ENCODE peak calls at places on chromosome 18, in ten cellular contexts. One of them, this sample, is unnamed.

GRCh38 chr18:12657849-12658829 is at the start of gene SPIRE1:
- DNase-seq in MM.1S: peak; percentile 38
- DNase-seq in colonic mucosa: peak; percentile 68
- DNase-seq in SK-N-SH: peak; percentile 93
- DNase-seq in body of pancreas: peak; percentile 80
- DNase-seq in HL-60: no peak
- DNase-seq in IMR-90: peak; percentile 52
- DNase-seq in AG04450: no peak
- DNase-seq in brain microvascular endothelial cell: peak; percentile 45
- DNase-seq in left lung: peak; percentile 81
- DNase-seq in this sample: peak; percentile 59

GRCh38 chr18:70397259-70397925 is 108.5 kb downstream of the SOCS6 start:
- DNase-seq in MM.1S: no peak
- DNase-seq in colonic mucosa: no peak
- DNase-seq in SK-N-SH: no peak
- DNase-seq in body of pancreas: no peak
- DNase-seq in HL-60: no peak
- DNase-seq in IMR-90: peak; percentile 44
- DNase-seq in AG04450: no peak
- DNase-seq in brain microvascular endothelial cell: no peak
- DNase-seq in left lung: no peak
- DNase-seq in this sample: no peak

GRCh38 chr18:13303761-13304364 is 85.3 kb downstream of the LDLRAD4 start:
- DNase-seq in MM.1S: no peak
- DNase-seq in colonic mucosa: no peak
- DNase-seq in SK-N-SH: no peak
- DNase-seq in body of pancreas: no peak
- DNase-seq in HL-60: no peak
- DNase-seq in IMR-90: no peak
- DNase-seq in AG04450: no peak
- DNase-seq in brain microvascular endothelial cell: no peak
- DNase-seq in left lung: no peak
- DNase-seq in this sample: no peak

GRCh38 chr18:22074343-22075070 is 94.9 kb upstream of the GATA6 start:
- DNase-seq in MM.1S: no peak
- DNase-seq in colonic mucosa: no peak
- DNase-seq in SK-N-SH: no peak
- DNase-seq in body of pancreas: no peak
- DNase-seq in HL-60: no peak
- DNase-seq in IMR-90: no peak
- DNase-seq in AG04450: no peak
- DNase-seq in brain microvascular endothelial cell: no peak
- DNase-seq in left lung: no peak
- DNase-seq in this sample: no peak

GRCh38 chr18:38115201-38115600 is 549.6 kb upstream of the CELF4 start:
- DNase-seq in MM.1S: no peak
- DNase-seq in colonic mucosa: no peak
- DNase-seq in SK-N-SH: no peak
- DNase-seq in body of pancreas: no peak
- DNase-seq in HL-60: no peak
- DNase-seq in IMR-90: no peak
- DNase-seq in AG04450: no peak
- DNase-seq in brain microvascular endothelial cell: peak; percentile 7
- DNase-seq in left lung: no peak
- DNase-seq in this sample: no peak

GRCh38 chr18:63540131-63540530 is 2.0 kb upstream of the SERPINB12 start:
- DNase-seq in MM.1S: no peak
- DNase-seq in colonic mucosa: no peak
- DNase-seq in SK-N-SH: no peak
- DNase-seq in body of pancreas: no peak
- DNase-seq in HL-60: no peak
- DNase-seq in IMR-90: peak; percentile 46
- DNase-seq in AG04450: no peak
- DNase-seq in brain microvascular endothelial cell: peak; percentile 20
- DNase-seq in left lung: no peak
- DNase-seq in this sample: peak; percentile 44

GRCh38 chr18:5895886-5896740 is 791 bp upstream of the TMEM200C start:
- DNase-seq in MM.1S: no peak
- DNase-seq in colonic mucosa: no peak
- DNase-seq in SK-N-SH: peak; percentile 72
- DNase-seq in body of pancreas: peak; percentile 27
- DNase-seq in HL-60: no peak
- DNase-seq in IMR-90: peak; percentile 74
- DNase-seq in AG04450: no peak
- DNase-seq in brain microvascular endothelial cell: no peak
- DNase-seq in left lung: peak; percentile 39
- DNase-seq in this sample: peak; percentile 77

GRCh38 chr18:57497372-57498294 is 62.5 kb downstream of the ONECUT2 start:
- DNase-seq in MM.1S: no peak
- DNase-seq in colonic mucosa: no peak
- DNase-seq in SK-N-SH: no peak
- DNase-seq in body of pancreas: no peak
- DNase-seq in HL-60: no peak
- DNase-seq in IMR-90: peak; percentile 24
- DNase-seq in AG04450: no peak
- DNase-seq in brain microvascular endothelial cell: no peak
- DNase-seq in left lung: no peak
- DNase-seq in this sample: peak; percentile 18

GRCh38 chr18:55509631-55510372 is 78.2 kb downstream of the TCF4 start:
- DNase-seq in MM.1S: peak; percentile 16
- DNase-seq in colonic mucosa: no peak
- DNase-seq in SK-N-SH: no peak
- DNase-seq in body of pancreas: no peak
- DNase-seq in HL-60: no peak
- DNase-seq in IMR-90: peak; percentile 95
- DNase-seq in AG04450: peak; percentile 23
- DNase-seq in brain microvascular endothelial cell: peak; percentile 93
- DNase-seq in left lung: no peak
- DNase-seq in this sample: peak; percentile 92

GRCh38 chr18:59423251-59423650 is 64.2 kb upstream of the LMAN1 start:
- DNase-seq in MM.1S: no peak
- DNase-seq in colonic mucosa: no peak
- DNase-seq in SK-N-SH: no peak
- DNase-seq in body of pancreas: peak; percentile 19
- DNase-seq in HL-60: no peak
- DNase-seq in IMR-90: peak; percentile 60
- DNase-seq in AG04450: no peak
- DNase-seq in brain microvascular endothelial cell: no peak
- DNase-seq in left lung: no peak
- DNase-seq in this sample: no peak

GRCh38 chr18:59597049-59597448 is 100.2 kb downstream of the CCBE1 start:
- DNase-seq in MM.1S: no peak
- DNase-seq in colonic mucosa: no peak
- DNase-seq in SK-N-SH: no peak
- DNase-seq in body of pancreas: no peak
- DNase-seq in HL-60: no peak
- DNase-seq in IMR-90: no peak
- DNase-seq in AG04450: no peak
- DNase-seq in brain microvascular endothelial cell: no peak
- DNase-seq in left lung: no peak
- DNase-seq in this sample: no peak

GRCh38 chr18:77481541-77481940 is 231.9 kb downstream of the GALR1 start:
- DNase-seq in MM.1S: no peak
- DNase-seq in colonic mucosa: no peak
- DNase-seq in SK-N-SH: no peak
- DNase-seq in body of pancreas: no peak
- DNase-seq in HL-60: no peak
- DNase-seq in IMR-90: no peak
- DNase-seq in AG04450: no peak
- DNase-seq in brain microvascular endothelial cell: no peak
- DNase-seq in left lung: no peak
- DNase-seq in this sample: peak; percentile 64

GRCh38 chr18:77479047-77479446 is 229.4 kb downstream of the GALR1 start:
- DNase-seq in MM.1S: no peak
- DNase-seq in colonic mucosa: no peak
- DNase-seq in SK-N-SH: no peak
- DNase-seq in body of pancreas: no peak
- DNase-seq in HL-60: no peak
- DNase-seq in IMR-90: no peak
- DNase-seq in AG04450: no peak
- DNase-seq in brain microvascular endothelial cell: no peak
- DNase-seq in left lung: no peak
- DNase-seq in this sample: no peak

GRCh38 chr18:77482190-77482928 is 232.7 kb downstream of the GALR1 start:
- DNase-seq in MM.1S: no peak
- DNase-seq in colonic mucosa: no peak
- DNase-seq in SK-N-SH: no peak
- DNase-seq in body of pancreas: no peak
- DNase-seq in HL-60: no peak
- DNase-seq in IMR-90: no peak
- DNase-seq in AG04450: no peak
- DNase-seq in brain microvascular endothelial cell: peak; percentile 14
- DNase-seq in left lung: no peak
- DNase-seq in this sample: peak; percentile 16

GRCh38 chr18:77478619-77479018 is 229.0 kb downstream of the GALR1 start:
- DNase-seq in MM.1S: peak; percentile 46
- DNase-seq in colonic mucosa: peak; percentile 29
- DNase-seq in SK-N-SH: peak; percentile 5
- DNase-seq in body of pancreas: peak; percentile 57
- DNase-seq in HL-60: peak; percentile 25
- DNase-seq in IMR-90: no peak
- DNase-seq in AG04450: no peak
- DNase-seq in brain microvascular endothelial cell: peak; percentile 52
- DNase-seq in left lung: no peak
- DNase-seq in this sample: peak; percentile 29
- TF ChIP-seq CTCF in MM.1S: peak; percentile 52
- TF ChIP-seq CTCF in colonic mucosa: no peak
- TF ChIP-seq CTCF in SK-N-SH: no peak
- TF ChIP-seq CTCF in body of pancreas: peak; percentile 40
- TF ChIP-seq CTCF in HL-60: peak; percentile 40
- TF ChIP-seq CTCF in IMR-90: no peak
- TF ChIP-seq CTCF in AG04450: no peak
- TF ChIP-seq CTCF in brain microvascular endothelial cell: peak; percentile 43
- TF ChIP-seq CTCF in left lung: no peak
- TF ChIP-seq CTCF in this sample: no peak

GRCh38 chr18:79246309-79247108 is 149.2 kb upstream of the NFATC1 start:
- DNase-seq in MM.1S: peak; percentile 55
- DNase-seq in colonic mucosa: peak; percentile 57
- DNase-seq in SK-N-SH: peak; percentile 89
- DNase-seq in body of pancreas: peak; percentile 76
- DNase-seq in HL-60: peak; percentile 44
- DNase-seq in IMR-90: peak; percentile 73
- DNase-seq in AG04450: peak; percentile 15
- DNase-seq in brain microvascular endothelial cell: peak; percentile 72
- DNase-seq in left lung: peak; percentile 58
- DNase-seq in this sample: peak; percentile 77

GRCh38 chr18:79245517-79246001 is 150.2 kb upstream of the NFATC1 start:
- DNase-seq in MM.1S: no peak
- DNase-seq in colonic mucosa: no peak
- DNase-seq in SK-N-SH: no peak
- DNase-seq in body of pancreas: no peak
- DNase-seq in HL-60: no peak
- DNase-seq in IMR-90: no peak
- DNase-seq in AG04450: no peak
- DNase-seq in brain microvascular endothelial cell: no peak
- DNase-seq in left lung: no peak
- DNase-seq in this sample: no peak

GRCh38 chr18:79242246-79242645 is 153.5 kb upstream of the NFATC1 start:
- DNase-seq in MM.1S: no peak
- DNase-seq in colonic mucosa: no peak
- DNase-seq in SK-N-SH: no peak
- DNase-seq in body of pancreas: no peak
- DNase-seq in HL-60: no peak
- DNase-seq in IMR-90: peak; percentile 4
- DNase-seq in AG04450: no peak
- DNase-seq in brain microvascular endothelial cell: no peak
- DNase-seq in left lung: no peak
- DNase-seq in this sample: no peak

GRCh38 chr18:79241755-79242154 is 154.0 kb upstream of the NFATC1 start:
- DNase-seq in MM.1S: no peak
- DNase-seq in colonic mucosa: no peak
- DNase-seq in SK-N-SH: peak; percentile 59
- DNase-seq in body of pancreas: no peak
- DNase-seq in HL-60: no peak
- DNase-seq in IMR-90: no peak
- DNase-seq in AG04450: no peak
- DNase-seq in brain microvascular endothelial cell: no peak
- DNase-seq in left lung: no peak
- DNase-seq in this sample: no peak
- H3K4me3 ChIP-seq in MM.1S: no peak overlapping the region
- H3K4me3 ChIP-seq in colonic mucosa: no peak overlapping the region
- H3K4me3 ChIP-seq in SK-N-SH: no peak overlapping the region
- H3K4me3 ChIP-seq in body of pancreas: no peak overlapping the region
- H3K4me3 ChIP-seq in HL-60: no peak overlapping the region
- H3K4me3 ChIP-seq in IMR-90: no peak overlapping the region
- H3K4me3 ChIP-seq in AG04450: no peak overlapping the region
- H3K4me3 ChIP-seq in brain microvascular endothelial cell: no peak overlapping the region
- H3K4me3 ChIP-seq in left lung: no peak overlapping the region
- H3K4me3 ChIP-seq in this sample: no peak overlapping the region

GRCh38 chr18:66621816-66622576 is 18.1 kb upstream of the CDH19 start:
- DNase-seq in MM.1S: no peak
- DNase-seq in colonic mucosa: no peak
- DNase-seq in SK-N-SH: no peak
- DNase-seq in body of pancreas: no peak
- DNase-seq in HL-60: no peak
- DNase-seq in IMR-90: no peak
- DNase-seq in AG04450: no peak
- DNase-seq in brain microvascular endothelial cell: no peak
- DNase-seq in left lung: no peak
- DNase-seq in this sample: no peak

GRCh38 chr18:66616523-66616983 is 12.7 kb upstream of the CDH19 start:
- DNase-seq in MM.1S: peak; percentile 24
- DNase-seq in colonic mucosa: peak; percentile 17
- DNase-seq in SK-N-SH: peak; percentile 3
- DNase-seq in body of pancreas: no peak
- DNase-seq in HL-60: no peak
- DNase-seq in IMR-90: no peak
- DNase-seq in AG04450: no peak
- DNase-seq in brain microvascular endothelial cell: no peak
- DNase-seq in left lung: no peak
- DNase-seq in this sample: no peak
- TF ChIP-seq CTCF in MM.1S: peak; percentile 51
- TF ChIP-seq CTCF in colonic mucosa: no peak
- TF ChIP-seq CTCF in SK-N-SH: peak; percentile 59
- TF ChIP-seq CTCF in body of pancreas: no peak
- TF ChIP-seq CTCF in HL-60: peak; percentile 43
- TF ChIP-seq CTCF in IMR-90: no peak
- TF ChIP-seq CTCF in AG04450: no peak
- TF ChIP-seq CTCF in brain microvascular endothelial cell: peak; percentile 79
- TF ChIP-seq CTCF in left lung: peak; percentile 16
- TF ChIP-seq CTCF in this sample: peak; percentile 55

GRCh38 chr18:7608174-7608550 is 41.0 kb downstream of the PTPRM start:
- DNase-seq in MM.1S: no peak
- DNase-seq in colonic mucosa: no peak
- DNase-seq in SK-N-SH: no peak
- DNase-seq in body of pancreas: no peak
- DNase-seq in HL-60: no peak
- DNase-seq in IMR-90: peak; percentile 16
- DNase-seq in AG04450: no peak
- DNase-seq in brain microvascular endothelial cell: no peak
- DNase-seq in left lung: no peak
- DNase-seq in this sample: peak; percentile 40
- H3K4me3 ChIP-seq in MM.1S: no peak overlapping the region
- H3K4me3 ChIP-seq in colonic mucosa: no peak overlapping the region
- H3K4me3 ChIP-seq in SK-N-SH: no peak overlapping the region
- H3K4me3 ChIP-seq in body of pancreas: no peak overlapping the region
- H3K4me3 ChIP-seq in HL-60: no peak overlapping the region
- H3K4me3 ChIP-seq in IMR-90: no peak overlapping the region
- H3K4me3 ChIP-seq in AG04450: no peak overlapping the region
- H3K4me3 ChIP-seq in brain microvascular endothelial cell: no peak overlapping the region
- H3K4me3 ChIP-seq in left lung: no peak overlapping the region
- H3K4me3 ChIP-seq in this sample: no peak overlapping the region

GRCh38 chr18:74152906-74153305 is 4.6 kb downstream of the TIMM21 start:
- DNase-seq in MM.1S: no peak
- DNase-seq in colonic mucosa: no peak
- DNase-seq in SK-N-SH: no peak
- DNase-seq in body of pancreas: no peak
- DNase-seq in HL-60: no peak
- DNase-seq in IMR-90: no peak
- DNase-seq in AG04450: no peak
- DNase-seq in brain microvascular endothelial cell: no peak
- DNase-seq in left lung: no peak
- DNase-seq in this sample: no peak
- TF ChIP-seq CTCF in MM.1S: no peak
- TF ChIP-seq CTCF in colonic mucosa: no peak
- TF ChIP-seq CTCF in SK-N-SH: peak; percentile 37
- TF ChIP-seq CTCF in body of pancreas: no peak
- TF ChIP-seq CTCF in HL-60: peak; percentile 73
- TF ChIP-seq CTCF in IMR-90: no peak
- TF ChIP-seq CTCF in AG04450: peak; percentile 39
- TF ChIP-seq CTCF in brain microvascular endothelial cell: peak; percentile 51
- TF ChIP-seq CTCF in left lung: no peak
- TF ChIP-seq CTCF in this sample: peak; percentile 24